ENCODE peak calls at places on chromosome 20, in nine cellular contexts. One of them, this sample, is unnamed.

GRCh38 chr20:43514062-43514971 is 6.8 kb downstream of the L3MBTL1 start:
- DNase-seq in aorta: peak; percentile 99
- DNase-seq in colonic mucosa: peak; percentile 97
- DNase-seq in lung: peak; percentile 97
- DNase-seq in IMR-90: peak; percentile 98
- DNase-seq in ascending aorta: peak; percentile 99
- DNase-seq in HepG2: peak; percentile 100
- DNase-seq in transverse colon: peak; percentile 98
- DNase-seq in tibial nerve: peak; percentile 93
- DNase-seq in this sample: peak; percentile 98

GRCh38 chr20:38751360-38751976 is 3.2 kb downstream of the ACTR5 start:
- DNase-seq in ascending aorta: no peak
- DNase-seq in lung: no peak
- DNase-seq in IMR-90: peak; percentile 46
- DNase-seq in aorta: no peak
- DNase-seq in tibial nerve: peak; percentile 31
- DNase-seq in colonic mucosa: no peak
- DNase-seq in HepG2: peak; percentile 52
- DNase-seq in transverse colon: no peak
- DNase-seq in this sample: peak; percentile 41

GRCh38 chr20:25037288-25038102 is 20.4 kb downstream of the ACSS1 start:
- DNase-seq in lung: no peak
- DNase-seq in ascending aorta: no peak
- DNase-seq in HepG2: no peak
- DNase-seq in transverse colon: no peak
- DNase-seq in aorta: peak; percentile 48
- DNase-seq in tibial nerve: no peak
- DNase-seq in IMR-90: no peak
- DNase-seq in colonic mucosa: no peak
- DNase-seq in this sample: no peak

GRCh38 chr20:550611-551010 is 7.0 kb upstream of the CSNK2A1 start:
- DNase-seq in tibial nerve: no peak
- DNase-seq in IMR-90: no peak
- DNase-seq in HepG2: no peak
- DNase-seq in ascending aorta: no peak
- DNase-seq in transverse colon: no peak
- DNase-seq in lung: no peak
- DNase-seq in colonic mucosa: no peak
- DNase-seq in aorta: no peak
- DNase-seq in this sample: no peak

GRCh38 chr20:3282271-3283221 is 43.6 kb upstream of the SLC4A11 start:
- DNase-seq in IMR-90: no peak
- DNase-seq in ascending aorta: no peak
- DNase-seq in lung: no peak
- DNase-seq in aorta: no peak
- DNase-seq in tibial nerve: no peak
- DNase-seq in colonic mucosa: no peak
- DNase-seq in HepG2: no peak
- DNase-seq in transverse colon: no peak
- DNase-seq in this sample: no peak

GRCh38 chr20:62805365-62805710 is 703 bp downstream of the OGFR start:
- DNase-seq in transverse colon: no peak
- DNase-seq in IMR-90: no peak
- DNase-seq in aorta: no peak
- DNase-seq in lung: no peak
- DNase-seq in ascending aorta: no peak
- DNase-seq in tibial nerve: no peak
- DNase-seq in HepG2: no peak
- DNase-seq in colonic mucosa: peak; percentile 48
- DNase-seq in this sample: peak; percentile 57

GRCh38 chr20:21981179-21981578 is 275.7 kb downstream of the PAX1 start:
- DNase-seq in lung: no peak
- DNase-seq in ascending aorta: no peak
- DNase-seq in aorta: peak; percentile 50
- DNase-seq in transverse colon: no peak
- DNase-seq in HepG2: no peak
- DNase-seq in IMR-90: no peak
- DNase-seq in tibial nerve: no peak
- DNase-seq in colonic mucosa: no peak
- DNase-seq in this sample: no peak

GRCh38 chr20:43949741-43950618 is 35.3 kb downstream of the TOX2 start:
- DNase-seq in lung: peak; percentile 42
- DNase-seq in ascending aorta: no peak
- DNase-seq in IMR-90: no peak
- DNase-seq in HepG2: no peak
- DNase-seq in aorta: peak; percentile 64
- DNase-seq in transverse colon: peak; percentile 59
- DNase-seq in colonic mucosa: peak; percentile 45
- DNase-seq in tibial nerve: no peak
- DNase-seq in this sample: no peak

GRCh38 chr20:34541264-34541901 is 17.1 kb upstream of the MAP1LC3A start:
- DNase-seq in colonic mucosa: no peak
- DNase-seq in aorta: no peak
- DNase-seq in HepG2: no peak
- DNase-seq in IMR-90: no peak
- DNase-seq in transverse colon: no peak
- DNase-seq in lung: no peak
- DNase-seq in ascending aorta: no peak
- DNase-seq in tibial nerve: no peak
- DNase-seq in this sample: no peak

GRCh38 chr20:19995220-19995863 is 21.8 kb upstream of the NAA20 start:
- DNase-seq in IMR-90: peak; percentile 64
- DNase-seq in colonic mucosa: no peak
- DNase-seq in tibial nerve: no peak
- DNase-seq in transverse colon: no peak
- DNase-seq in ascending aorta: no peak
- DNase-seq in lung: no peak
- DNase-seq in HepG2: peak; percentile 63
- DNase-seq in aorta: no peak
- DNase-seq in this sample: peak; percentile 83

GRCh38 chr20:25483431-25484132 is 76.1 kb downstream of the GINS1 start:
- DNase-seq in colonic mucosa: no peak
- DNase-seq in transverse colon: no peak
- DNase-seq in ascending aorta: no peak
- DNase-seq in lung: no peak
- DNase-seq in tibial nerve: no peak
- DNase-seq in IMR-90: no peak
- DNase-seq in HepG2: no peak
- DNase-seq in aorta: no peak
- DNase-seq in this sample: no peak

GRCh38 chr20:64091762-64092161 is 7.6 kb upstream of the LKAAEAR1 start:
- DNase-seq in colonic mucosa: no peak
- DNase-seq in tibial nerve: no peak
- DNase-seq in HepG2: no peak
- DNase-seq in ascending aorta: no peak
- DNase-seq in IMR-90: no peak
- DNase-seq in transverse colon: no peak
- DNase-seq in aorta: no peak
- DNase-seq in lung: no peak
- DNase-seq in this sample: no peak

GRCh38 chr20:51995038-51995437 is 192.7 kb upstream of the SALL4 start:
- DNase-seq in aorta: no peak
- DNase-seq in colonic mucosa: no peak
- DNase-seq in IMR-90: peak; percentile 13
- DNase-seq in ascending aorta: no peak
- DNase-seq in tibial nerve: no peak
- DNase-seq in transverse colon: no peak
- DNase-seq in lung: no peak
- DNase-seq in HepG2: no peak
- DNase-seq in this sample: no peak

DNA sequence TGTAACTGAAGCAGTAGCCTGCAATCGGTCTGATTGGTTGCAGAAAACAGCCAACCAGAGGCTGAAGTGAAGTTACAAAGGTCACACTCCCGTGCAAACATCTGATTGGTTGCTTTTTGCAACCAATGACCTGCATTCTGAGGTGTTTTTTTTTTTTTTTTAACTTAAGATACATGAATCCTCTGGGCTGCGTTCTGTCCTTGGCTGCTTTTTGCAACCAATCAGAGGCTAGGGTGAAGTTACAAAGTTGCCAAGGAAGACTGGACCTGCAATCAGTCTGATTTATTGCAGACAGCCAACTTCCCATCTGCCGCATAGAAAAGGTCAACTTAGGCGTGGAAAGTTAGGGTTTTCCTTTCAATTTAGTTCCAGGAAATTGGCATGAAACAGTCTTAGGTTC is 292.9 kb downstream of the PLCB1 start:
- DNase-seq in tibial nerve: no peak
- DNase-seq in ascending aorta: no peak
- DNase-seq in IMR-90: no peak
- DNase-seq in HepG2: no peak
- DNase-seq in transverse colon: no peak
- DNase-seq in colonic mucosa: no peak
- DNase-seq in lung: no peak
- DNase-seq in aorta: no peak
- DNase-seq in this sample: no peak
- H3K4me1 ChIP-seq in tibial nerve: no peaks in the 10 kb centered on the region
- H3K4me1 ChIP-seq in ascending aorta: no peaks in the 10 kb centered on the region
- H3K4me1 ChIP-seq in IMR-90: peaks cover 6% of the 10 kb centered on the region
- H3K4me1 ChIP-seq in HepG2: no peaks in the 10 kb centered on the region
- H3K4me1 ChIP-seq in transverse colon: no peaks in the 10 kb centered on the region
- H3K4me1 ChIP-seq in colonic mucosa: no peaks in the 10 kb centered on the region
- H3K4me1 ChIP-seq in lung: no peaks in the 10 kb centered on the region
- H3K4me1 ChIP-seq in aorta: no peaks in the 10 kb centered on the region
- H3K4me1 ChIP-seq in this sample: peaks cover 38% of the 10 kb centered on the region

DNA sequence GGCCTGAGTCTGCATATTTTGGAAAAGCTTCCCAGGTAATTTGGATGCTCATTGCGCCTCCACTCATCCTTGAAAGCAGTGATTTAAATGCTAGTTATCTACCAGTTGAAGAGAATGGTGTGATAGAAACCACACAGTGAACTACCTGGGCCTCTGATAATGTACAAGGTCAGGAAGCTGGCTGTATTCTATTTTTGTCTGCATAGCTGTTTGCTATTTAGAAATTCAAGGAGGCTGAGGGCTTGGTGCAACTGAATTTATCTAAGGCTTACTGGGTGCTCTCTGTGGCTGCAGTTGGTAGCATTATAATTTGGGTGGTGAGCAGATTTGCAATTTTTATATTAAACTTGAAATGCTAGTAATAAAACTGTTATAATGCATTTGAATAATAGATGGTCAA is 245.6 kb downstream of the KIF16B start:
- DNase-seq in colonic mucosa: no peak
- DNase-seq in aorta: no peak
- DNase-seq in ascending aorta: no peak
- DNase-seq in lung: no peak
- DNase-seq in IMR-90: no peak
- DNase-seq in transverse colon: no peak
- DNase-seq in tibial nerve: no peak
- DNase-seq in HepG2: no peak
- DNase-seq in this sample: no peak
- H3K27ac ChIP-seq in colonic mucosa: no peak overlapping the region
- H3K27ac ChIP-seq in aorta: no peak overlapping the region
- H3K27ac ChIP-seq in ascending aorta: no peak overlapping the region
- H3K27ac ChIP-seq in lung: no peak overlapping the region
- H3K27ac ChIP-seq in IMR-90: no peak overlapping the region
- H3K27ac ChIP-seq in transverse colon: no peak overlapping the region
- H3K27ac ChIP-seq in tibial nerve: no peak overlapping the region
- H3K27ac ChIP-seq in HepG2: no peak overlapping the region
- H3K27ac ChIP-seq in this sample: no peak overlapping the region

GRCh38 chr20:57715268-57715904 is 5.6 kb upstream of the PMEPA1 start:
- DNase-seq in transverse colon: no peak
- DNase-seq in lung: no peak
- DNase-seq in colonic mucosa: no peak
- DNase-seq in ascending aorta: no peak
- DNase-seq in HepG2: no peak
- DNase-seq in aorta: no peak
- DNase-seq in IMR-90: no peak
- DNase-seq in tibial nerve: no peak
- DNase-seq in this sample: no peak

GRCh38 chr20:57716202-57716601 is 6.4 kb upstream of the PMEPA1 start:
- DNase-seq in colonic mucosa: no peak
- DNase-seq in HepG2: no peak
- DNase-seq in ascending aorta: no peak
- DNase-seq in lung: no peak
- DNase-seq in transverse colon: no peak
- DNase-seq in IMR-90: peak; percentile 81
- DNase-seq in aorta: no peak
- DNase-seq in tibial nerve: no peak
- DNase-seq in this sample: no peak

GRCh38 chr20:57713951-57714350 is 4.1 kb upstream of the PMEPA1 start:
- DNase-seq in lung: no peak
- DNase-seq in HepG2: no peak
- DNase-seq in tibial nerve: no peak
- DNase-seq in transverse colon: no peak
- DNase-seq in colonic mucosa: no peak
- DNase-seq in aorta: peak; percentile 72
- DNase-seq in ascending aorta: no peak
- DNase-seq in IMR-90: no peak
- DNase-seq in this sample: no peak

GRCh38 chr20:57713505-57713903 is 3.7 kb upstream of the PMEPA1 start:
- DNase-seq in transverse colon: no peak
- DNase-seq in colonic mucosa: no peak
- DNase-seq in HepG2: no peak
- DNase-seq in lung: no peak
- DNase-seq in aorta: peak; percentile 70
- DNase-seq in tibial nerve: peak; percentile 49
- DNase-seq in IMR-90: no peak
- DNase-seq in ascending aorta: no peak
- DNase-seq in this sample: no peak

DNA sequence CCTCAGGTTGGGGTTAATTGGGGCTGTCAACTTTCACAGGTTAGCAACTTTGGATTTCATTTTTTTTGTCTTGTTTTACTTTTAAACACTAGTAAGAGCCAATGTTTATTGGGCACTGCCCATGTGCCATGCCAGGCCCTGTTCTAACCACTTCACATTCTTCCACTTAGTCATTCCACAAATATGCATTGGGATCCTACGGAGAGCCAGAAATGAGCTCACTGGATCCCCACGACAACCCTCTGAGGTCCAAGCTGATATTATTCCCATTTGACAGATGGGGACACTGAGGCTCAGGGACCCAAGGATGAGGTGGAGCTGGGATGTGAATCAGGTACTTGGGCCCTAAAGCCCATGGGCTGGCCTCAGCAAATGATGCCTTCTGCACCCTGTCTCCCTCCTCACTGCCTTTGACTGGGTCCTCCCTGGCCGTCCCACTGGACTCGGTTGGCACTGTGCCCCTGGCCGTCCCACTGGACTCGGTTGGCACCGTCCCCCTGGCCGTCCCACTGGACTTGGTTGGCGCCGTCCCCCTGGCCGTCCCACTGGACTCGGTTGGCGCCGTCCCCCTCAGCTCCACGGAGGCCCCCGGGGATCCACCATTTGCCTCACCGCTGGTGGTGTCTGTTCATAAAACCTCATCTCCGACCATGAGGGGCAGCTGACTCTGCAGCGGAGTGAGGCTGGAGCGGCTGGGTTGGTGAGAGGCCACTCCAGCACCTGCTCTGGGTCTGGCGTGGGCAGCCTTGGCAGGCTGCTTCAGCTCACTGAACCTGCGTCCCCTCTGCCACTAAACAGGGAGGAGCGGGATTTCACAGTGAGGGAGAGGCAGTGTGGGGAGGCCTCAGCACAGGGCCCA is 4.8 kb upstream of the PMEPA1 start:
- DNase-seq in colonic mucosa: no peak
- DNase-seq in ascending aorta: no peak
- DNase-seq in lung: no peak
- DNase-seq in transverse colon: no peak
- DNase-seq in IMR-90: peak; percentile 69
- DNase-seq in aorta: peak; percentile 77
- DNase-seq in tibial nerve: no peak
- DNase-seq in HepG2: no peak
- DNase-seq in this sample: no peak
- H3K4me1 ChIP-seq in colonic mucosa: peaks cover 8% of the 10 kb centered on the region
- H3K4me1 ChIP-seq in ascending aorta: peaks cover 79% of the 10 kb centered on the region
- H3K4me1 ChIP-seq in lung: peaks cover 3% of the 10 kb centered on the region
- H3K4me1 ChIP-seq in transverse colon: peaks cover 3% of the 10 kb centered on the region
- H3K4me1 ChIP-seq in IMR-90: peaks cover 18% of the 10 kb centered on the region
- H3K4me1 ChIP-seq in aorta: no peaks in the 10 kb centered on the region
- H3K4me1 ChIP-seq in tibial nerve: peaks cover 67% of the 10 kb centered on the region
- H3K4me1 ChIP-seq in HepG2: no peaks in the 10 kb centered on the region
- H3K4me1 ChIP-seq in this sample: peaks cover 14% of the 10 kb centered on the region

GRCh38 chr20:32823737-32824588 is 4.2 kb downstream of the MAPRE1 start:
- DNase-seq in lung: no peak
- DNase-seq in IMR-90: peak; percentile 22
- DNase-seq in HepG2: peak; percentile 78
- DNase-seq in colonic mucosa: no peak
- DNase-seq in aorta: no peak
- DNase-seq in transverse colon: no peak
- DNase-seq in tibial nerve: no peak
- DNase-seq in ascending aorta: no peak
- DNase-seq in this sample: no peak
- H3K27ac ChIP-seq in lung: no peak overlapping the region
- H3K27ac ChIP-seq in IMR-90: no peak overlapping the region
- H3K27ac ChIP-seq in HepG2: peak overlapping the region; percentile 12
- H3K27ac ChIP-seq in colonic mucosa: no peak overlapping the region
- H3K27ac ChIP-seq in aorta: no peak overlapping the region
- H3K27ac ChIP-seq in transverse colon: peak overlapping the region; percentile 14
- H3K27ac ChIP-seq in tibial nerve: peak overlapping the region; percentile 95
- H3K27ac ChIP-seq in ascending aorta: no peak overlapping the region
- H3K27ac ChIP-seq in this sample: no peak overlapping the region

This sample was measured in A673.